ENCODE peak calls at places on chromosomes 4 and X, in six cellular contexts. F is tibial nerve, I is heart right ventricle, P is stomach, J is fibroblast of pulmonary artery, M is cardiac fibroblast. S is an unnamed sample.

GRCh38 chr4:96916731-96917130 is 1076.8 kb downstream of the PDHA2 start:
- DNase-seq in F (no peak), M (no peak), I (no peak), P (no peak), J (no peak), S (no peak)

GRCh38 chr4:87896020-87896621 is 63.4 kb downstream of the MEPE start:
- DNase-seq in J (peak; percentile 87), M (peak; percentile 78), F (no peak), P (no peak), I (no peak), S (no peak)

GRCh38 chr4:85864806-85865205 is 389.9 kb downstream of the ARHGAP24 start:
- DNase-seq in J (no peak), M (no peak), F (no peak), I (no peak), P (no peak), S (no peak)

GRCh38 chrX:9595131-9595530 is 130.3 kb downstream of the TBL1X start:
- DNase-seq in P (no peak), I (no peak), J (peak; percentile 31), F (no peak), M (peak; percentile 45), S (no peak)

GRCh38 chr4:175054980-175055379 is 136.8 kb downstream of the ADAM29 start:
- DNase-seq in P (no peak), J (no peak), F (no peak), I (no peak), M (no peak), S (no peak)

GRCh38 chrX:132181364-132181763 is 37.9 kb downstream of the RAP2C start:
- DNase-seq in I (no peak), J (no peak), F (no peak), M (no peak), P (peak; percentile 26), S (no peak)

GRCh38 chr4:7893539-7893938 is 46.1 kb downstream of the AFAP1 start:
- DNase-seq in I (no peak), M (no peak), J (no peak), F (no peak), P (no peak), S (no peak)

GRCh38 chr4:106587558-106587957 is 219.0 kb upstream of the GIMD1 start:
- DNase-seq in M (peak; percentile 21), J (peak; percentile 80), P (no peak), I (no peak), F (no peak), S (no peak)

GRCh38 chrX:20595928-20596550 is 329.3 kb upstream of the RPS6KA3 start:
- DNase-seq in J (peak; percentile 60), I (no peak), P (no peak), F (no peak), M (peak; percentile 28), S (no peak)

GRCh38 chr4:107922486-107923473 is 8.6 kb upstream of the CYP2U1 start:
- DNase-seq in I (no peak), J (no peak), M (no peak), F (no peak), P (no peak), S (no peak)

GRCh38 chrX:111270339-111270738 is at the start of gene CAPN6:
- DNase-seq in I (no peak), F (no peak), M (no peak), P (peak; percentile 38), J (no peak), S (no peak)

GRCh38 chr4:73139991-73140390 is 70.5 kb upstream of the COX18 start:
- DNase-seq in P (no peak), J (peak; percentile 31), F (no peak), M (peak; percentile 10), I (no peak), S (no peak)

GRCh38 chrX:12548746-12549145 is 242.5 kb upstream of the PRPS2 start:
- DNase-seq in P (no peak), M (peak; percentile 41), F (no peak), I (peak; percentile 6), J (peak; percentile 55), S (peak; percentile 43)

GRCh38 chrX:19121898-19122640 is at the start of gene ADGRG2:
- DNase-seq in F (no peak), P (peak; percentile 56), J (peak; percentile 5), M (peak; percentile 35), I (peak; percentile 6), S (peak; percentile 14)

GRCh38 chr4:123298798-123299197 is 97.8 kb upstream of the SPRY1 start:
- DNase-seq in I (no peak), F (no peak), P (no peak), J (no peak), M (no peak), S (no peak)

GRCh38 chr4:3702084-3702521 is 64.1 kb upstream of the ADRA2C start:
- DNase-seq in I (no peak), P (no peak), J (no peak), M (no peak), F (peak; percentile 2), S (no peak)

GRCh38 chr4:42339935-42340406 is 57.3 kb upstream of the SHISA3 start:
- DNase-seq in P (no peak), I (peak; percentile 46), F (no peak), M (peak; percentile 93), J (peak; percentile 90), S (no peak)

GRCh38 chr4:4764506-4764905 is 95.0 kb upstream of the MSX1 start:
- DNase-seq in P (no peak), F (no peak), J (no peak), M (no peak), I (no peak), S (no peak)

GRCh38 chr4:46818604-46819003 is 90.4 kb downstream of the COX7B2 start:
- DNase-seq in P (no peak), F (no peak), J (no peak), M (no peak), I (no peak), S (no peak)

GRCh38 chr4:125735107-125735506 is 420.4 kb downstream of the FAT4 start:
- DNase-seq in F (no peak), J (peak; percentile 97), I (peak; percentile 18), P (no peak), M (peak; percentile 96), S (peak; percentile 19)

GRCh38 chr4:124641715-124642380 is 70.7 kb downstream of the ANKRD50 start:
- DNase-seq in F (no peak), J (peak; percentile 82), M (peak; percentile 66), P (no peak), I (peak; percentile 9), S (no peak)

GRCh38 chr4:108155373-108155772 is 13.4 kb downstream of the LEF1 start:
- DNase-seq in I (no peak), J (no peak), M (no peak), P (no peak), F (no peak), S (no peak)

GRCh38 chr4:83255584-83255983 is 29.0 kb downstream of the COQ2 start:
- DNase-seq in P (no peak), M (peak; percentile 88), J (peak; percentile 76), F (no peak), I (no peak), S (no peak)

GRCh38 chr4:3201718-3202702 is 46.9 kb upstream of the MSANTD1 start:
- DNase-seq in F (no peak), M (peak; percentile 12), P (peak; percentile 28), I (no peak), J (no peak), S (no peak)

GRCh38 chrX:960821-961220 is 251.6 kb downstream of the CRLF2 start:
- DNase-seq in P (no peak), J (no peak), M (no peak), I (no peak), F (no peak), S (no peak)

GRCh38 chr4:21768349-21769310 is 179.9 kb downstream of the KCNIP4 start:
- DNase-seq in I (peak; percentile 9), F (no peak), M (peak; percentile 69), P (no peak), J (peak; percentile 75), S (peak; percentile 28)

GRCh38 chr4:128465523-128465922 is 177.9 kb upstream of the PGRMC2 start:
- DNase-seq in I (no peak), M (no peak), F (no peak), J (no peak), P (no peak), S (no peak)

GRCh38 chr4:152357206-152357605 is 178.7 kb downstream of the FBXW7 start:
- DNase-seq in P (no peak), F (no peak), M (peak; percentile 42), I (no peak), J (peak; percentile 53), S (no peak)

GRCh38 chr4:152360045-152360410 is 175.9 kb downstream of the FBXW7 start:
- DNase-seq in J (peak; percentile 38), I (no peak), P (no peak), M (no peak), F (no peak), S (no peak)

GRCh38 chr4:152359208-152360044 is 176.5 kb downstream of the FBXW7 start:
- DNase-seq in I (no peak), M (no peak), J (no peak), P (no peak), F (no peak), S (no peak)

GRCh38 chr4:152352645-152353116 is 183.2 kb downstream of the FBXW7 start:
- DNase-seq in I (peak; percentile 80), J (peak; percentile 98), P (no peak), F (peak; percentile 19), M (peak; percentile 97), S (peak; percentile 30)

GRCh38 chr4:152356428-152357034 is 179.4 kb downstream of the FBXW7 start:
- DNase-seq in M (peak; percentile 57), P (no peak), F (no peak), I (no peak), J (peak; percentile 64), S (no peak)
- TF ChIP-seq CTCF in M (no peak), P (no peak), F (no peak), I (no peak), J (peak; percentile 10), S (no peak)

DNA sequence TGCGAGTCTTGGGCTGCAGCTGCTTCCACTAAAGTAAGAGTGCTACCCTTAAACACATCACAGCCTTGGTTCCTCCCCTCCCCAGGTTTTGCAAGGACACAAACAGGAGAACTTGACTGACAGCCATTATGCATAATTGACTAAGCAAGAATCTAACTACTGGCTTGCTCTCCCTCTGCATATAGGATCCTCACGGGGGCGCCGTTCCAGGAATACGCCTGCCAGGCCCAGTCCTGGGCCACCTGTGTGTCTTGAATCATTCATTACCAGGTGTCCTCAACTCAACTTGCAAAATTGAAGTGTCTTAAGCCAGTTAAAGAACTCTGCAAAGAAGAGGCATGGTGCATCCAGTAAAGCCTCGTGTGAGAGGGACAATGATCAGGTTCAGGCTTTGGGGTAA is 273.3 kb upstream of the HS3ST1 start:
- DNase-seq in I (no peak), P (no peak), F (no peak), J (no peak), M (no peak), S (no peak)
- TF ChIP-seq CTCF in I (no peak), P (no peak), F (no peak), J (no peak), M (no peak), S (no peak)

GRCh38 chrX:108584617-108585211 is 145.1 kb downstream of the COL4A5 start:
- DNase-seq in J (peak; percentile 20), I (no peak), M (peak; percentile 8), P (no peak), F (no peak), S (peak; percentile 8)
- TF ChIP-seq CTCF in J (peak; percentile 36), I (no peak), M (peak; percentile 14), P (no peak), F (no peak), S (peak; percentile 48)

DNA sequence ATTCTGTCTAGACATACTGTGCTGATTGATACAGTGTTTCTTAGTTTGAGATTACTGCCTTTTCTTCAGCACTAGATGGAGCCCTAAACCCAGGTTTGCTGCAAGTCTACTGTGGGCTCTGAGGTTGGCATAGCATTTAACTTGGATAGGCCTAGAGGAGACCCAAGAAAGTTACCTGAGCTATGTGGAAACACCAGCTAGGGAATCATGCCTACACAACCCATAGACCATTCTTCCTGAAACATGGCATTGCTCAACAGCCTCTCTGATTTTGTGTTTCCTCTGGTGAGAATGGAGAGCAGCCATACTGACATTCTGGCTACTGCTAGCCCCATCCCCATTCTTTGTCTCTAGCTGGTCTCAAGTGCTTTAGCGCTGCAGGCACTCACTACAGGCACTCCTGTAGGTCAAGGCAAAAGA is 287.7 kb upstream of the PCDH18 start:
- DNase-seq in F (no peak), J (peak; percentile 79), P (no peak), I (no peak), M (peak; percentile 78), S (peak; percentile 33)
- TF ChIP-seq CTCF in F (no peak), J (peak; percentile 84), P (peak; percentile 17), I (peak; percentile 47), M (peak; percentile 69), S (no peak)

S was measured in endothelial cell.